ENCODE peak calls at places on chromosomes 3 and 15, in seven cellular contexts. W is CD8-positive, alpha-beta T cell; Q is brain microvascular endothelial cell; U is mammary epithelial cell; O is dorsolateral prefrontal cortex; N is heart left ventricle; X is hepatocyte. C is an unnamed sample. For H3K27me3, the result is how much of the 10 kb centered on the place peaks cover.

GRCh38 chr3:30626443-30627181 is 20.2 kb downstream of the TGFBR2 start:
- DNase-seq in W (no peak), Q (peak), U (peak), O (no peak), N (no peak), X (no peak), C (no peak)

GRCh38 chr3:13286873-13287272 is 133.2 kb downstream of the NUP210 start:
- DNase-seq in W (no peak), Q (no peak), U (no peak), O (no peak), N (no peak), X (no peak), C (no peak)

GRCh38 chr3:62433396-62433795 is 60.0 kb upstream of the FEZF2 start:
- DNase-seq in W (no peak), Q (no peak), U (no peak), O (no peak), N (no peak), X (no peak), C (no peak)

GRCh38 chr3:43094381-43094780 is 11.5 kb downstream of the POMGNT2 start:
- DNase-seq in W (no peak), Q (no peak), U (no peak), O (no peak), N (no peak), X (no peak), C (no peak)

GRCh38 chr3:139654637-139655365 is 23.0 kb downstream of the NMNAT3 start:
- DNase-seq in W (no peak), Q (no peak), U (peak), O (no peak), N (no peak), X (peak), C (no peak)

GRCh38 chr3:195160257-195160898 is 110.6 kb downstream of the XXYLT1 start:
- DNase-seq in W (no peak), Q (no peak), U (no peak), O (no peak), N (no peak), X (peak), C (no peak)

GRCh38 chr3:149506540-149506939 is 32.0 kb downstream of the TM4SF4 start:
- DNase-seq in W (no peak), Q (peak), U (no peak), O (no peak), N (no peak), X (no peak), C (no peak)

GRCh38 chr3:170154569-170155143 is 26.9 kb downstream of the PHC3 start:
- DNase-seq in W (no peak), Q (no peak), U (no peak), O (no peak), N (no peak), X (no peak), C (no peak)

GRCh38 chr15:83922895-83923294 is 269.0 kb downstream of the ADAMTSL3 start:
- DNase-seq in W (no peak), Q (no peak), U (no peak), O (no peak), N (no peak), X (no peak), C (no peak)

DNA sequence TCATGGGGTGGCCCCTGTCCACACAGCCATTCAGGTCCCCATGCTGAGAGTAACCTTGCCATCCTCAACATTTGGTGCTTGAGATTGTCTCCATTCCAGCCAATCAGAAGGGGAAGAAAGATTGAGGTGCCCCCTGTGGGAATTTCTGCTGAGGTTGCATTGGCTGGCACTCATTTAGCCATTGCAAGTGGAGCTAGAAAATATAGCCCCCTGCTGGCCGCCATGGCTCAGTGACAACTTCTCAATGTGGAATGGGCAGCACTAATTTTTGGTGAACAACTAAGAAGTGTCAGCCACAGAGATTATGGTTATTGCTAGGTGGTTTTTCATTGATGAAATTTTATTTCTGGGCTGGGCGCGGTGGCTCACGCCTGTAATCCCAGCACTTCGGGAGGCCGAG is 22.0 kb downstream of the COL6A6 start:
- DNase-seq in W (peak), Q (peak), U (peak), O (peak), N (no peak), X (peak), C (peak)
- TF ChIP-seq CTCF in W (peak), Q (peak), U (peak), O (peak), N (peak), X (peak), C (peak)

GRCh38 chr3:100698736-100699135 is 10.6 kb upstream of the TFG start:
- DNase-seq in W (no peak), Q (no peak), U (no peak), O (no peak), N (no peak), X (no peak), C (no peak)

GRCh38 chr3:100706365-100706764 is 2.9 kb upstream of the TFG start:
- DNase-seq in W (no peak), Q (no peak), U (peak), O (no peak), N (no peak), X (no peak), C (no peak)

GRCh38 chr3:100703865-100704264 is 5.4 kb upstream of the TFG start:
- DNase-seq in W (no peak), Q (no peak), U (no peak), O (no peak), N (no peak), X (no peak), C (no peak)

GRCh38 chr3:100700708-100701107 is 8.6 kb upstream of the TFG start:
- DNase-seq in W (no peak), Q (no peak), U (no peak), O (no peak), N (no peak), X (no peak), C (no peak)

GRCh38 chr3:100702082-100703014 is 6.9 kb upstream of the TFG start:
- DNase-seq in W (no peak), Q (no peak), U (peak), O (no peak), N (no peak), X (no peak), C (no peak)
- H3K27me3 ChIP-seq in W (under half), Q (under half), U (under half), O (under half), N (under half), X (under half), C (under half)

GRCh38 chr3:69543080-69543429 is 157.2 kb upstream of the FRMD4B start:
- DNase-seq in W (no peak), Q (no peak), U (no peak), O (no peak), N (no peak), X (no peak), C (no peak)
- H3K4me3 ChIP-seq in W (no peak), Q (no peak), U (peak), O (peak), N (peak), X (no peak), C (peak)

GRCh38 chr3:136305879-136306278 is 55.7 kb downstream of the PCCB start:
- DNase-seq in W (no peak), Q (no peak), U (peak), O (no peak), N (no peak), X (no peak), C (no peak)
- TF ChIP-seq CTCF in W (peak), Q (peak), U (peak), O (no peak), N (peak), X (no peak), C (no peak)

GRCh38 chr3:126663750-126664149 is 8.8 kb upstream of the TXNRD3 start:
- DNase-seq in W (no peak), Q (no peak), U (no peak), O (no peak), N (no peak), X (no peak), C (no peak)
- H3K27me3 ChIP-seq in W (under half), Q (under half), U (under half), O (under half), N (under half), X (under half), C (under half)

GRCh38 chr15:45231864-45232562 is 20.0 kb upstream of the SLC28A2 start:
- DNase-seq in W (no peak), Q (no peak), U (no peak), O (no peak), N (no peak), X (no peak), C (no peak)

GRCh38 chr15:45231061-45231576 is 20.9 kb upstream of the SLC28A2 start:
- DNase-seq in W (no peak), Q (no peak), U (no peak), O (no peak), N (no peak), X (no peak), C (no peak)

GRCh38 chr15:45230246-45230965 is 21.6 kb upstream of the SLC28A2 start:
- DNase-seq in W (no peak), Q (no peak), U (peak), O (no peak), N (no peak), X (no peak), C (no peak)

GRCh38 chr15:45225506-45226273 is 26.3 kb upstream of the SLC28A2 start:
- DNase-seq in W (no peak), Q (no peak), U (no peak), O (no peak), N (no peak), X (no peak), C (no peak)

DNA sequence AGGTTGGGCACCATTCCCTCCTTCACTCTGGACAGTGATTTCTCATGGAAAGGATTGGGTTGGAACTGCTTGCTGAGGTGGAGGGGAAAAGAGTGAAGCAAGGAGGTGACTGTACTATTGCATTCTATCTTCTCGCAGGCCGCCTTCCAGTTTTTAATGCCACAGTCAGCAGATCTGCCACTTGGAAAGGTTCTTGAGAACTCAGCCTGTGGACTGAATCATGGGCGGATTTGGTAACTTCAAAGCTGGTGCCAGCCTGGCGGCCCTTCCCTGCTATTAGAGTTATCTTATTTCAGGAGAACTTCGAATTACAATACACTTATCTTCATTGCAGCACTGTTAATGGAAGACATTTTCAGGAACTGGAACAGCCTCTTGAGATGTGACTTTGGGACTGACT is 23.1 kb upstream of the SLC28A2 start:
- DNase-seq in W (no peak), Q (no peak), U (no peak), O (no peak), N (no peak), X (no peak), C (no peak)
- H3K4me3 ChIP-seq in W (no peak), Q (no peak), U (no peak), O (no peak), N (no peak), X (no peak), C (no peak)

GRCh38 chr3:51722362-51722761 is 15.5 kb downstream of the GRM2 start:
- DNase-seq in W (no peak), Q (no peak), U (no peak), O (no peak), N (no peak), X (no peak), C (no peak)
- TF ChIP-seq CTCF in W (no peak), Q (no peak), U (no peak), O (no peak), N (no peak), X (no peak), C (no peak)

DNA sequence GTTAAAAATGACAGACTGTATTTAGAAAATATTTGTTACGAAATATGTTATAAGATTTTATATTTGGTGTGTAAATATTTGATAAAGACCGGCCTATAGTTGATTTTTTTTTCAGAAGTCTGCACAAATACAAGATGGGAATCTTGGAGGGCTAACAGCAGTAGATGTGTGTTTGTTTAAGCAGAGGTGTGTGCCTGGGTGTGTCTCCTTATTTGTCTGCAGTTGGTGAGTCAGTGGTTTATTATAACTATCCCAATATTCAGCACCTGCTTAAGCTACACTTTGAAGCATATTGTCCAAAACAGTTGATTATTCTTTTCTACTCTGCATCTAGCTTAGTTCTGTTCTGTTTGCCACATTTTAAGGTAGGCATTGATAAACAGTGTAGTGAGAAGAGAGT is 12.4 kb downstream of the GLCE start:
- DNase-seq in W (no peak), Q (no peak), U (no peak), O (no peak), N (no peak), X (no peak), C (no peak)
- H3K27me3 ChIP-seq in W (under half), Q (under half), U (under half), O (under half), N (under half), X (under half), C (under half)

GRCh38 chr15:97966924-97967620 is 6.6 kb downstream of the ARRDC4 start:
- DNase-seq in W (no peak), Q (no peak), U (no peak), O (no peak), N (no peak), X (no peak), C (no peak)
- H3K4me3 ChIP-seq in W (no peak), Q (no peak), U (no peak), O (no peak), N (no peak), X (no peak), C (no peak)

GRCh38 chr15:60363903-60364302 is 33.9 kb downstream of the ANXA2 start:
- DNase-seq in W (no peak), Q (no peak), U (no peak), O (no peak), N (no peak), X (no peak), C (no peak)

GRCh38 chr15:60369696-60370095 is 28.1 kb downstream of the ANXA2 start:
- DNase-seq in W (no peak), Q (no peak), U (no peak), O (no peak), N (no peak), X (no peak), C (no peak)

GRCh38 chr15:60363024-60363674 is 34.6 kb downstream of the ANXA2 start:
- DNase-seq in W (no peak), Q (no peak), U (no peak), O (no peak), N (no peak), X (no peak), C (no peak)

GRCh38 chr15:60362318-60363023 is 35.3 kb downstream of the ANXA2 start:
- DNase-seq in W (no peak), Q (peak), U (peak), O (no peak), N (no peak), X (no peak), C (no peak)

GRCh38 chr15:60364306-60364924 is 33.4 kb downstream of the ANXA2 start:
- DNase-seq in W (no peak), Q (no peak), U (no peak), O (no peak), N (no peak), X (no peak), C (no peak)
- TF ChIP-seq CTCF in W (no peak), Q (no peak), U (no peak), O (no peak), N (no peak), X (no peak), C (no peak)

C was measured in testis.